ENCODE peak calls at places on chromosomes 12 and 14, in four cellular contexts. V is mesendoderm, Q is NT2/D1, T is astrocyte. O is an unnamed sample.

GRCh38 chr14:80940146-80940545 is 1.4 kb downstream of the CEP128 start:
- DNase-seq in V (no peak), Q (no peak), T (no peak), O (no peak)

GRCh38 chr14:21264025-21264801 is 5.0 kb downstream of the HNRNPC start:
- DNase-seq in V (no peak), Q (no peak), T (peak; percentile 90), O (no peak)

GRCh38 chr14:92589213-92589852 is 75.8 kb downstream of the RIN3 start:
- DNase-seq in V (peak; percentile 30), Q (no peak), T (no peak), O (no peak)

GRCh38 chr12:23204933-23205778 is 580.2 kb downstream of the ETNK1 start:
- DNase-seq in V (peak; percentile 69), Q (peak; percentile 88), T (peak; percentile 24), O (peak; percentile 26)

GRCh38 chr12:94304566-94305061 is 155.1 kb downstream of the CEP83 start:
- DNase-seq in V (peak; percentile 97), Q (peak; percentile 89), T (peak; percentile 85), O (peak; percentile 54)

GRCh38 chr12:48420031-48420775 is 52.2 kb upstream of the ANP32D start:
- DNase-seq in V (peak; percentile 63), Q (no peak), T (peak; percentile 35), O (peak; percentile 26)

GRCh38 chr12:22228022-22228875 is 106.3 kb downstream of the ST8SIA1 start:
- DNase-seq in V (no peak), Q (no peak), T (peak; percentile 81), O (no peak)

GRCh38 chr12:115670869-115671268 is 606.6 kb downstream of the MED13L start:
- DNase-seq in V (no peak), Q (no peak), T (no peak), O (no peak)

GRCh38 chr12:108879615-108880254 is at the start of gene DAO:
- DNase-seq in V (no peak), Q (no peak), T (no peak), O (no peak)

GRCh38 chr12:18135509-18135908 is 45.5 kb upstream of the RERGL start:
- DNase-seq in V (no peak), Q (no peak), T (peak; percentile 61), O (no peak)

GRCh38 chr12:124177276-124177950 is 117.5 kb upstream of the RFLNA start:
- DNase-seq in V (peak; percentile 37), Q (no peak), T (no peak), O (no peak)
- H3K4me3 ChIP-seq in V (no peak overlapping the region), Q (no peak overlapping the region), T (no peak overlapping the region), O (no peak overlapping the region)

DNA sequence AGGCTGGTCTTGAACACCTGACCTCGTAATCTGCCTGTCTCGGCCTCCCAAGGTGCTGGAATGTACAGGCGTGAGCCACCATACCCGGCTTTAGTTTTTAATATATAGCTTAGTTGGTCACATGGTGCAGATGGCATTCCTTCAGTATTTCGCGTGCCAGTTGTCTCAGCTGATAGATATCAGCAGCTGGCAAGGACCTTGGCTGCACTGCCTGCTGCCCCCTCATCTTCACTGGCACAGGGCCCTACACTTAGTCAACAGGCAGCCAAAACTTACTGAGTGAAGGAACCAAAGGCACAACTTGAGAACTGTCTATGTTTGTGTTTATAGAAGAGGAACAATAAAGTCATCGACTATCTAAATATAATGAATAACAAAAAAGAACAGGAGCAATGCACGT is 31.0 kb downstream of the EID3 start:
- DNase-seq in V (no peak), Q (no peak), T (no peak), O (no peak)
- H3K36me3 ChIP-seq in V (peaks cover 7% of the 10 kb centered on the region), Q (peaks cover 66% of the 10 kb centered on the region), T (peaks cover 68% of the 10 kb centered on the region), O (peaks cover 22% of the 10 kb centered on the region)

GRCh38 chr12:70334742-70335141 is 31.3 kb upstream of the KCNMB4 start:
- DNase-seq in V (no peak), Q (no peak), T (no peak), O (no peak)

DNA sequence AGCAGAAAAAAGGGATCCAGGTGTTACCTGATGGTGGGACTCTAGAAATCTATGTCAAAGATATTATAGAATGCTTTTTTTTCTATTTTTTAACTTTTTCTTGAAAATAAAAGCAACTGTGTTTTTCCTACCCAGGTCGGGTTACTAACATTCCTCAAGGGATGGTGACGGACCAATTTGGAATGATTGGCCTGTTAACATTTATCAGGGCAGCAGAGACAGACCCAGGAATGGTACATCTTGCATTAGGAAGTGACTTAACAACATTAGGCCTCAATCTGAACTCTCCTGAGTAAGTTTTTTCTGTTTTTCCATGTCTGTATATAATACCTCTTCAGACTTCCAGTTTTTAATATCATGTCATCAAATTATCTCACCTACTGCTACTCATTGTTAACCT is 27.6 kb upstream of the KCNMB4 start:
- DNase-seq in V (peak; percentile 28), Q (no peak), T (peak; percentile 14), O (no peak)
- H3K27me3 ChIP-seq in V (no peaks in the 10 kb centered on the region), Q (no peaks in the 10 kb centered on the region), T (no peaks in the 10 kb centered on the region), O (no peaks in the 10 kb centered on the region)

DNA sequence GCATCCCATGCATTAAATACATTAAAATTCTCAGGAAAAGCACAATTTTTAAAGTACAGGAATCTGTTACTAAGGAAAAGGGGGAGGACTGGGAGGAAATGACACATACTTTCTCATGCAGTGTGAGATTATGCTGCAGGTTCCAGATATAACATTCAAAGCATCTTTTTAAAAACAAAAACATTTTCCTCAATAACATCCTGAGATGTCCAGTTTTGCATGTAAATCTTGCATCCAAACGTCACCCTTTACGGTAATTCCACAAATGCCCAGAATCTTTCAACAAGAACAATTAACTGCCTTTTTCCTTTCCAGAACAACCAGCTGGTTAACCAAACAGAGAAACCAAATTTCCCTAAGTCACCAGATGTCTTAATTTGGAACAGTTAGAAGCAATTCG is 26.7 kb downstream of the WDR89 start:
- DNase-seq in V (no peak), Q (no peak), T (peak; percentile 41), O (no peak)
- H3K4me3 ChIP-seq in V (no peak overlapping the region), Q (no peak overlapping the region), T (no peak overlapping the region), O (no peak overlapping the region)

DNA sequence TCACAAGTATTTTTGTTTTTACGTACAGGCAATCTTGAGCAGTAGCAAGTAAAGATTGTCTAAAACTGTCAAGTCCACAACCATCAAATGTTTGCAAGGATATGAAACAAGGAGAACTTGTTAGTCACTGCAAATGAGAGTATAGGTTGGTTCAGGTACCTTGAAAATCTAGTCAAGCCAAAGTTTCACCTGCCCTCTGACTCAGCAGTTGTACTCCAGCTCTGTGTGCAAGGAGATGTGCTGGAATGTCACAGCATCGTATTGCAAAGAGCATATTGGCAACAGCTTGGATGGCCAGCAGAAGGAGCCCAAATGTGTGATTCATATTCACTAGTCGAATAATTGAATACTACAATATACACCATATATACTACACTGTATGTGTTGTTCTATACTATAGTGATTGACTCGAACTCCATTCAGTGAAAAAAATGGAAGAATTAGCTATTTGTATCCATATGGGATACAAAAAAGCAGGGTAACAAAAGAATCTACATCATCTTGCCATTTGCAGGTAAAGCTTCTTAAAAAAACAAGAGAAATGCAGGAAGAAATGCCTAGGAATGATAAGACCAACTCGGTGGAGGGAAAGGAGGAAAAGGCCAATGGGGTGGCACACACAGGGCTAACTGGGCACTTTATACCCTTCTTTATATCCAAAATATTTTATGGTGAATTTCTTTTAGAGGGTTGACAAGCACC is 44.0 kb downstream of the EID3 start:
- DNase-seq in V (no peak), Q (no peak), T (no peak), O (no peak)
- H3K36me3 ChIP-seq in V (peaks cover 5% of the 10 kb centered on the region), Q (peaks cover 66% of the 10 kb centered on the region), T (peaks cover 62% of the 10 kb centered on the region), O (peaks cover 7% of the 10 kb centered on the region)

DNA sequence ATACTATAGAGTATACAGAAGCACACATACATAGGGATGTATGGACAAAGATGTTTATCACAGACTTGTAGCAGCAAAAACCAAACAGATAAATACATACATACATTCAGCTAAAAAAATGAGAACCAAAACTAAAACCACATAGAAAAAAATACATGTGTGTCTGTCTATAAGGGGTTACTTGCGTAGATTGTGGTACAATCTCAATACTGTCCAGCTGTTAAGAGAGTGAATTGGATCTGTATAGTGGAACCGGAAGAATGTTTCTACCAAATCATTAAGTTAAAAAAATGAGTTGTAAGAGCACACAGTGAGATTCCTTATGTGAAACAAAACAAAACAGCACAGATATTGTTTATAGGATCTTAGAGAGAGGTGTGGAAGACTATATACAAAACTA is 44.2 kb upstream of the DCD start:
- DNase-seq in V (no peak), Q (no peak), T (no peak), O (no peak)
- H3K27me3 ChIP-seq in V (no peaks in the 10 kb centered on the region), Q (no peaks in the 10 kb centered on the region), T (no peaks in the 10 kb centered on the region), O (no peaks in the 10 kb centered on the region)

GRCh38 chr14:95489163-95489887 is 27.1 kb downstream of the SYNE3 start:
- DNase-seq in V (no peak), Q (no peak), T (no peak), O (no peak)
- H3K4me3 ChIP-seq in V (no peak overlapping the region), Q (no peak overlapping the region), T (no peak overlapping the region), O (no peak overlapping the region)

GRCh38 chr14:61705017-61705416 is 9.7 kb downstream of the HIF1A start:
- DNase-seq in V (no peak), Q (no peak), T (no peak), O (no peak)

GRCh38 chr14:61704554-61704953 is 9.2 kb downstream of the HIF1A start:
- DNase-seq in V (no peak), Q (no peak), T (no peak), O (no peak)

GRCh38 chr14:61706096-61706690 is 10.9 kb downstream of the HIF1A start:
- DNase-seq in V (no peak), Q (no peak), T (no peak), O (no peak)

GRCh38 chr14:61701946-61702345 is 6.6 kb downstream of the HIF1A start:
- DNase-seq in V (no peak), Q (no peak), T (no peak), O (no peak)

GRCh38 chr14:61703342-61704129 is 8.2 kb downstream of the HIF1A start:
- DNase-seq in V (no peak), Q (no peak), T (no peak), O (no peak)
- H3K36me3 ChIP-seq in V (no peaks in the 10 kb centered on the region), Q (peaks cover 2% of the 10 kb centered on the region), T (no peaks in the 10 kb centered on the region), O (no peaks in the 10 kb centered on the region)

O was measured in H7.